ENCODE peak calls at places on chromosomes 11 and 22, in four cellular contexts. One of them, this sample, is unnamed.

GRCh38 chr11:122248939-122249338 is 132.9 kb upstream of the BLID start:
- DNase-seq in astrocyte: peak
- DNase-seq in upper lobe of right lung: no peak
- DNase-seq in IMR-90: peak
- DNase-seq in this sample: peak

GRCh38 chr11:6646631-6647281 is 8.9 kb downstream of the DCHS1 start:
- DNase-seq in astrocyte: no peak
- DNase-seq in IMR-90: peak
- DNase-seq in upper lobe of right lung: no peak
- DNase-seq in this sample: no peak

GRCh38 chr11:27571151-27571840 is 64.7 kb upstream of the LIN7C start:
- DNase-seq in upper lobe of right lung: no peak
- DNase-seq in astrocyte: peak
- DNase-seq in IMR-90: peak
- DNase-seq in this sample: no peak

GRCh38 chr11:61264795-61265194 is 23.8 kb downstream of the PGA5 start:
- DNase-seq in upper lobe of right lung: no peak
- DNase-seq in IMR-90: no peak
- DNase-seq in astrocyte: no peak
- DNase-seq in this sample: no peak

GRCh38 chr11:65579291-65579690 is 3.4 kb downstream of the EHBP1L1 start:
- DNase-seq in upper lobe of right lung: no peak
- DNase-seq in astrocyte: no peak
- DNase-seq in IMR-90: no peak
- DNase-seq in this sample: no peak

GRCh38 chr11:114501901-114502300 is 57.8 kb downstream of the NXPE1 start:
- DNase-seq in upper lobe of right lung: no peak
- DNase-seq in IMR-90: no peak
- DNase-seq in astrocyte: peak
- DNase-seq in this sample: no peak

GRCh38 chr11:86244063-86244521 is 461 bp upstream of the EED start:
- DNase-seq in astrocyte: peak
- DNase-seq in IMR-90: peak
- DNase-seq in upper lobe of right lung: peak
- DNase-seq in this sample: peak

GRCh38 chr22:35598396-35598710 is 18.8 kb downstream of the MB start:
- DNase-seq in astrocyte: no peak
- DNase-seq in IMR-90: no peak
- DNase-seq in upper lobe of right lung: no peak
- DNase-seq in this sample: no peak

GRCh38 chr11:45858751-45859398 is 11.6 kb downstream of the CRY2 start:
- DNase-seq in astrocyte: no peak
- DNase-seq in IMR-90: no peak
- DNase-seq in upper lobe of right lung: no peak
- DNase-seq in this sample: no peak

GRCh38 chr22:33722817-33723216 is 197.5 kb downstream of the LARGE1 start:
- DNase-seq in IMR-90: no peak
- DNase-seq in astrocyte: peak
- DNase-seq in upper lobe of right lung: no peak
- DNase-seq in this sample: no peak

GRCh38 chr11:80163011-80163410 is 722.2 kb upstream of the TENM4 start:
- DNase-seq in IMR-90: peak
- DNase-seq in astrocyte: peak
- DNase-seq in upper lobe of right lung: no peak
- DNase-seq in this sample: peak

GRCh38 chr11:96067160-96067559 is 143.3 kb upstream of the MTMR2 start:
- DNase-seq in upper lobe of right lung: no peak
- DNase-seq in astrocyte: no peak
- DNase-seq in IMR-90: no peak
- DNase-seq in this sample: no peak

GRCh38 chr11:58813693-58814092 is 30.8 kb downstream of the GLYATL2 start:
- DNase-seq in astrocyte: no peak
- DNase-seq in IMR-90: no peak
- DNase-seq in upper lobe of right lung: no peak
- DNase-seq in this sample: no peak

GRCh38 chr22:46050451-46050845 is 73.5 kb upstream of the WNT7B start:
- DNase-seq in astrocyte: no peak
- DNase-seq in IMR-90: no peak
- DNase-seq in upper lobe of right lung: no peak
- DNase-seq in this sample: no peak

GRCh38 chr11:6566704-6567370 is 36.6 kb downstream of the RRP8 start:
- DNase-seq in IMR-90: no peak
- DNase-seq in upper lobe of right lung: no peak
- DNase-seq in astrocyte: no peak
- DNase-seq in this sample: no peak

GRCh38 chr22:38505595-38506117 is 455 bp downstream of the DDX17 start:
- DNase-seq in astrocyte: peak
- DNase-seq in upper lobe of right lung: peak
- DNase-seq in IMR-90: peak
- DNase-seq in this sample: peak

GRCh38 chr22:20155330-20156041 is 4.6 kb upstream of the CCDC188 start:
- DNase-seq in astrocyte: peak
- DNase-seq in upper lobe of right lung: no peak
- DNase-seq in IMR-90: no peak
- DNase-seq in this sample: no peak

GRCh38 chr11:32440372-32440888 is 5.1 kb upstream of the WT1 start:
- DNase-seq in upper lobe of right lung: no peak
- DNase-seq in IMR-90: no peak
- DNase-seq in astrocyte: no peak
- DNase-seq in this sample: no peak

GRCh38 chr11:19437760-19438159 is 197.0 kb upstream of the E2F8 start:
- DNase-seq in upper lobe of right lung: no peak
- DNase-seq in astrocyte: peak
- DNase-seq in IMR-90: peak
- DNase-seq in this sample: peak

GRCh38 chr11:31802609-31802989 is 8.5 kb downstream of the PAX6 start:
- DNase-seq in IMR-90: no peak
- DNase-seq in astrocyte: no peak
- DNase-seq in upper lobe of right lung: no peak
- DNase-seq in this sample: no peak

GRCh38 chr11:57732661-57733060 is 8.6 kb upstream of the SELENOH start:
- DNase-seq in astrocyte: no peak
- DNase-seq in upper lobe of right lung: no peak
- DNase-seq in IMR-90: no peak
- DNase-seq in this sample: peak

GRCh38 chr11:124079631-124080318 is 35.5 kb upstream of the VWA5A start:
- DNase-seq in upper lobe of right lung: no peak
- DNase-seq in IMR-90: no peak
- DNase-seq in astrocyte: no peak
- DNase-seq in this sample: no peak

GRCh38 chr11:57321388-57321995 is 3.3 kb downstream of the TNKS1BP1 start:
- DNase-seq in IMR-90: no peak
- DNase-seq in upper lobe of right lung: no peak
- DNase-seq in astrocyte: peak
- DNase-seq in this sample: no peak

GRCh38 chr11:63680842-63681207 is 475 bp upstream of the RTN3 start:
- DNase-seq in upper lobe of right lung: no peak
- DNase-seq in IMR-90: no peak
- DNase-seq in astrocyte: no peak
- DNase-seq in this sample: peak

GRCh38 chr11:111429066-111429506 is 50.0 kb upstream of the POU2AF1 start:
- DNase-seq in astrocyte: no peak
- DNase-seq in IMR-90: peak
- DNase-seq in upper lobe of right lung: no peak
- DNase-seq in this sample: no peak

GRCh38 chr11:45948341-45948740 is 25.9 kb downstream of the LARGE2 start:
- DNase-seq in IMR-90: no peak
- DNase-seq in upper lobe of right lung: no peak
- DNase-seq in astrocyte: no peak
- DNase-seq in this sample: no peak

GRCh38 chr11:77346906-77347603 is 45.6 kb upstream of the GDPD4 start:
- DNase-seq in astrocyte: peak
- DNase-seq in IMR-90: peak
- DNase-seq in upper lobe of right lung: no peak
- DNase-seq in this sample: no peak

GRCh38 chr11:66478823-66479740 is 1.2 kb upstream of the DPP3 start:
- DNase-seq in upper lobe of right lung: peak
- DNase-seq in astrocyte: peak
- DNase-seq in IMR-90: peak
- DNase-seq in this sample: peak

GRCh38 chr11:127627629-127628462 is 627.3 kb upstream of the KIRREL3 start:
- DNase-seq in upper lobe of right lung: no peak
- DNase-seq in astrocyte: peak
- DNase-seq in IMR-90: peak
- DNase-seq in this sample: peak

GRCh38 chr11:2534957-2535672 is 90.3 kb downstream of the KCNQ1 start:
- DNase-seq in IMR-90: no peak
- DNase-seq in astrocyte: no peak
- DNase-seq in upper lobe of right lung: peak
- DNase-seq in this sample: no peak

GRCh38 chr22:33296941-33297340 is 238.8 kb upstream of the SYN3 start:
- DNase-seq in astrocyte: no peak
- DNase-seq in IMR-90: no peak
- DNase-seq in upper lobe of right lung: no peak
- DNase-seq in this sample: no peak

GRCh38 chr11:45314900-45315299 is 28.8 kb upstream of the SYT13 start:
- DNase-seq in upper lobe of right lung: no peak
- DNase-seq in astrocyte: no peak
- DNase-seq in IMR-90: no peak
- DNase-seq in this sample: no peak

GRCh38 chr11:72989727-72990126 is 152.4 kb downstream of the FCHSD2 start:
- DNase-seq in upper lobe of right lung: no peak
- DNase-seq in astrocyte: no peak
- DNase-seq in IMR-90: peak
- DNase-seq in this sample: no peak

GRCh38 chr11:61586792-61587430 is 6.0 kb upstream of the SYT7 start:
- DNase-seq in IMR-90: no peak
- DNase-seq in upper lobe of right lung: no peak
- DNase-seq in astrocyte: no peak
- DNase-seq in this sample: no peak

GRCh38 chr11:67354314-67355022 is 1.1 kb upstream of the POLD4 start:
- DNase-seq in astrocyte: peak
- DNase-seq in upper lobe of right lung: no peak
- DNase-seq in IMR-90: peak
- DNase-seq in this sample: peak

GRCh38 chr11:75262961-75263852 is 22.6 kb downstream of the TPBGL start:
- DNase-seq in astrocyte: no peak
- DNase-seq in upper lobe of right lung: peak
- DNase-seq in IMR-90: no peak
- DNase-seq in this sample: no peak

GRCh38 chr11:111603633-111604130 is 1.4 kb downstream of the SIK2 start:
- DNase-seq in upper lobe of right lung: no peak
- DNase-seq in astrocyte: no peak
- DNase-seq in IMR-90: no peak
- DNase-seq in this sample: no peak

GRCh38 chr11:125950696-125951645 is 5.1 kb downstream of the VSIG10L2 start:
- DNase-seq in astrocyte: no peak
- DNase-seq in IMR-90: peak
- DNase-seq in upper lobe of right lung: no peak
- DNase-seq in this sample: no peak

DNA sequence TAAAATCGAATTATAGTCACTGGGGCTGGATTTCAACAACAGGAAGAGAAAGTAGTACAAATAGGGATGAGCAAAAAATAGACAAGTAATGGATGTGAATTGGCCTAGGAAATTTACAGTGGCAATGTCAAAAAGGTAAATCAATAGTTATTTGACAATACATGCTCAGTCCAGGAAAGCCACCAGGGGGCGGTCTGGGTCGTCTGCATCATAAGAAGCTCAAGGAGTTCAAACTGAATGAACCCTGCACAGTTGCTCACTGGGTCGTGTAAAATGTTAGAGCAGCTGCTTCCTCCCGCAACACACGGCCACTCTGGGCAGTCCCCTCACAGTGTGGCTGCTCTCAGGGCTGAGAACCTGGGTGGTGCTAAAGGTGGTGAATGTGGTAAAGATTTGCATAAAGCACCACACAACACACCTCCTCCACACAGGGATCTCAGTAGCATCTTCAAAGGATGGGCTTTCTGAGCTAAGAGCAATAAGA is 85.9 kb downstream of the ZNF280B start:
- DNase-seq in IMR-90: peak
- DNase-seq in upper lobe of right lung: peak
- DNase-seq in astrocyte: peak
- DNase-seq in this sample: peak
- TF ChIP-seq CTCF in IMR-90: peak
- TF ChIP-seq CTCF in upper lobe of right lung: peak
- TF ChIP-seq CTCF in astrocyte: peak
- TF ChIP-seq CTCF in this sample: peak

DNA sequence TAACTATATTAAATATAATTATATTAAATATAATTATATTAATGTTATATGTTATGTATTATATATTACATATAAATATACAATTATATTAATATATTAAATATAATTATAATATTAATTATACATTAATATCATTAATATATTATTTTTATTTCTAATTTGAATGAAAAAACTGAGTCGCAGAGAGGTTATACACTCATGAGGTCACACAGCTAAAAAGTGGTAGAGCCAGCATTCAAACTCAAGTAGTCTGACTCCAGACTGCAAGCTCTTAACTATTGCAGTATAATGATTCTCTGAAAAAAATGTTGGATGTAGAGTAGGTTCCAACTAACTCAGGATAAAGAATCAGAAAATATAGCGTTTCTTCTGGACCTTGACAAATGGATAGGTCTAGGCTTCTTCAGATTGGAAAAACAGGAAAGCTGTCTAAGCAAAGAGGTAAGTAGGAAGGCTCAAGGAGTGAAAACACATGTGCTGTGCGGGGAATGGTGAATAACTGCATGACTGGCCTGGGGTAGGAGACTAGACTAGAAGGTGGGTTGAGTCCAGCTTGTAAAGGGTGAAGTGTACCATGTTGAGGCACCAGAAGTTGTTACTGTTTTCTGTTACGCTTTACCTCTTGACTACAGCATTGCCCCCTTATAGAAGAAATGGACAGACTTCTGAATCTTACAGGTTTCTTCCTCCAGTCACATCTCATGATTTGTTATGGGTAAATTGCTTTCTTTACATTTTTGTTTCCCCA is 80.3 kb downstream of the TRIM44 start:
- DNase-seq in IMR-90: no peak
- DNase-seq in upper lobe of right lung: no peak
- DNase-seq in astrocyte: no peak
- DNase-seq in this sample: no peak
- H3K27ac ChIP-seq in IMR-90: no peak
- H3K27ac ChIP-seq in upper lobe of right lung: no peak
- H3K27ac ChIP-seq in astrocyte: no peak
- H3K27ac ChIP-seq in this sample: no peak

GRCh38 chr22:37256075-37256726 is 12.1 kb upstream of the RAC2 start:
- DNase-seq in astrocyte: no peak
- DNase-seq in upper lobe of right lung: peak
- DNase-seq in IMR-90: no peak
- DNase-seq in this sample: no peak

GRCh38 chr22:37254867-37255233 is 10.8 kb upstream of the RAC2 start:
- DNase-seq in astrocyte: peak
- DNase-seq in IMR-90: peak
- DNase-seq in upper lobe of right lung: no peak
- DNase-seq in this sample: peak

GRCh38 chr22:37255558-37256006 is 11.5 kb upstream of the RAC2 start:
- DNase-seq in upper lobe of right lung: no peak
- DNase-seq in IMR-90: no peak
- DNase-seq in astrocyte: no peak
- DNase-seq in this sample: no peak

GRCh38 chr22:37254206-37254866 is 10.3 kb upstream of the RAC2 start:
- DNase-seq in upper lobe of right lung: peak
- DNase-seq in IMR-90: peak
- DNase-seq in astrocyte: peak
- DNase-seq in this sample: no peak

GRCh38 chr22:37253164-37253660 is 9.1 kb upstream of the RAC2 start:
- DNase-seq in astrocyte: no peak
- DNase-seq in upper lobe of right lung: no peak
- DNase-seq in IMR-90: no peak
- DNase-seq in this sample: no peak
- TF ChIP-seq CTCF in astrocyte: peak
- TF ChIP-seq CTCF in upper lobe of right lung: no peak
- TF ChIP-seq CTCF in IMR-90: peak
- TF ChIP-seq CTCF in this sample: no peak

GRCh38 chr11:117623831-117624271 is 173.2 kb downstream of the DSCAML1 start:
- DNase-seq in astrocyte: no peak
- DNase-seq in IMR-90: no peak
- DNase-seq in upper lobe of right lung: peak
- DNase-seq in this sample: no peak
- H3K27ac ChIP-seq in astrocyte: no peak
- H3K27ac ChIP-seq in IMR-90: no peak
- H3K27ac ChIP-seq in upper lobe of right lung: no peak
- H3K27ac ChIP-seq in this sample: no peak

This sample was measured in RWPE1.